ENCODE peak calls at places on chromosome 16, in six cellular contexts. E, K, R, W, P and A are unnamed samples.

GRCh38 chr16:4597174-4597573 is 17.5 kb downstream of the UBALD1 start:
- DNase-seq in W (peak; percentile 46), R (no peak), K (no peak), P (no peak), E (no peak), A (peak; percentile 43)

GRCh38 chr16:47604306-47604705 is 143.2 kb downstream of the PHKB start:
- DNase-seq in W (no peak), P (no peak), E (no peak), K (no peak), R (no peak), A (no peak)

GRCh38 chr16:78058165-78058564 is 35.8 kb downstream of the CLEC3A start:
- DNase-seq in W (no peak), R (no peak), P (no peak), K (no peak), E (no peak), A (no peak)

GRCh38 chr16:57184113-57184512 is 1.7 kb downstream of the PSME3IP1 start:
- DNase-seq in E (no peak), R (no peak), P (no peak), W (no peak), K (no peak), A (no peak)

GRCh38 chr16:75820672-75821071 is 94.4 kb upstream of the CPHXL start:
- DNase-seq in E (peak; percentile 11), W (no peak), P (no peak), R (no peak), K (no peak), A (no peak)

GRCh38 chr16:9258423-9259051 is 167.1 kb downstream of the HAPSTR1 start:
- DNase-seq in W (no peak), P (no peak), K (peak; percentile 15), E (peak; percentile 54), R (peak; percentile 4), A (no peak)

GRCh38 chr16:59688006-59688405 is 953.9 kb upstream of the GOT2 start:
- DNase-seq in R (no peak), P (no peak), K (no peak), E (no peak), W (no peak), A (no peak)

GRCh38 chr16:87956771-87957279 is 5.6 kb downstream of the BANP start:
- DNase-seq in W (no peak), P (no peak), K (peak; percentile 78), R (peak; percentile 67), E (peak; percentile 32), A (no peak)

GRCh38 chr16:87712184-87712822 is 53.5 kb downstream of the KLHDC4 start:
- DNase-seq in W (no peak), R (no peak), P (no peak), E (no peak), K (no peak), A (no peak)

GRCh38 chr16:53121666-53122065 is 66.9 kb downstream of the CHD9 start:
- DNase-seq in E (no peak), R (no peak), W (no peak), K (peak; percentile 27), P (no peak), A (no peak)

GRCh38 chr16:88375236-88376052 is 7.3 kb upstream of the ZNF469 start:
- DNase-seq in P (no peak), R (no peak), W (no peak), K (no peak), E (no peak), A (no peak)

GRCh38 chr16:89325861-89326471 is 108.5 kb downstream of the ZNF778 start:
- DNase-seq in R (peak; percentile 78), E (peak; percentile 66), W (peak; percentile 72), P (no peak), K (peak; percentile 91), A (no peak)

GRCh38 chr16:70770291-70770967 is 30.5 kb downstream of the VAC14 start:
- DNase-seq in W (no peak), P (no peak), K (peak; percentile 28), R (peak; percentile 32), E (no peak), A (no peak)

GRCh38 chr16:88533945-88534641 is 36.1 kb upstream of the ZC3H18 start:
- DNase-seq in W (peak; percentile 59), P (peak; percentile 73), E (peak; percentile 76), R (peak; percentile 38), K (peak; percentile 85), A (no peak)

GRCh38 chr16:22380529-22380928 is 6.1 kb upstream of the CDR2 start:
- DNase-seq in W (no peak), R (no peak), E (no peak), P (no peak), K (peak; percentile 33), A (no peak)

GRCh38 chr16:75754126-75754525 is 27.8 kb upstream of the CPHXL start:
- DNase-seq in K (peak; percentile 56), R (no peak), P (no peak), E (no peak), W (peak; percentile 41), A (no peak)

GRCh38 chr16:19377864-19378263 is 39.8 kb upstream of the TMC5 start:
- DNase-seq in P (no peak), R (no peak), K (no peak), W (no peak), E (no peak), A (no peak)

GRCh38 chr16:11670171-11671131 is 2.2 kb downstream of the SNN start:
- DNase-seq in R (no peak), P (no peak), E (no peak), K (no peak), W (no peak), A (no peak)

DNA sequence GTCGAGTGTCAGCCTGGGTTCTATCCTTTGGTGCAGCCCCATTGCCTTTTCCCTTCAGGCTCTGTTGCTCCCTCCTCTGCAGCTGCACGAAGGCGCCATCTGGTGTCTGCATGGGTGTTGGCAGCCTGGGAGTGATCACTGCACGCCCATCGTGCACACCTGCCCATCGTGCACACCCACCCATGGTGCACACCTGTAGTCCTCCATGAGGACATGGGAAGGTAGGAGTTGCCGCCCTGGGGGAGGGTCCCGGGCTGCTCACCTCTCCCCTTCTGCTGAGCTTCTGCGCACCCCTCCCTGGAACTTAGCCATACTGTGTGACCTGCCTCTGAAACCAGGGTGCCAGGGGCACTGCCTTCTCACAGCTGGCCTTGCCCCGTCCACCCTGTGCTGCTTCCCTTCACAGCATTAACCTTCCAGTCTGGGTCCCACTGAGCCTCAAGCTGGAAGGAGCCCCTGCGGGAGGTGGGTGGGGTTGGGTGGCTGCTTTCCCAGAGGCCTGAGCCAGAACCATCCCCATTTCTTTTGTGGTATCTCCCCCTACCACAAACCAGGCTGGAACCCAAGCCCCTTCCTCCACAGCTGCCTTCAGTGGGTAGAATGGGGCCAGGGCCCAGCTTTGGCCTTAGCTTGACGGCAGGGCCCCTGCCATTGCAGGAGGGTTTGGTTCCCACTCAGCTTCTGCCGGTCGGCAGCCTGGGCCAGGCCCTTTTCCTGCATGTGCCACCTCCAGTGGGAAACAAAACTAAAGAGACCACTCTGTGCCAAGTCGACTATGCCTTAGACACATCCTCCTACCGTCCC is 2.9 kb downstream of the CTRL start:
- DNase-seq in W (peak; percentile 76), P (peak; percentile 76), R (peak; percentile 42), K (peak; percentile 80), E (peak; percentile 91), A (no peak)
- TF ChIP-seq CTCF in W (no peak), P (peak; percentile 76), R (peak; percentile 96), K (peak; percentile 87), E (peak; percentile 87), A (peak; percentile 95)

DNA sequence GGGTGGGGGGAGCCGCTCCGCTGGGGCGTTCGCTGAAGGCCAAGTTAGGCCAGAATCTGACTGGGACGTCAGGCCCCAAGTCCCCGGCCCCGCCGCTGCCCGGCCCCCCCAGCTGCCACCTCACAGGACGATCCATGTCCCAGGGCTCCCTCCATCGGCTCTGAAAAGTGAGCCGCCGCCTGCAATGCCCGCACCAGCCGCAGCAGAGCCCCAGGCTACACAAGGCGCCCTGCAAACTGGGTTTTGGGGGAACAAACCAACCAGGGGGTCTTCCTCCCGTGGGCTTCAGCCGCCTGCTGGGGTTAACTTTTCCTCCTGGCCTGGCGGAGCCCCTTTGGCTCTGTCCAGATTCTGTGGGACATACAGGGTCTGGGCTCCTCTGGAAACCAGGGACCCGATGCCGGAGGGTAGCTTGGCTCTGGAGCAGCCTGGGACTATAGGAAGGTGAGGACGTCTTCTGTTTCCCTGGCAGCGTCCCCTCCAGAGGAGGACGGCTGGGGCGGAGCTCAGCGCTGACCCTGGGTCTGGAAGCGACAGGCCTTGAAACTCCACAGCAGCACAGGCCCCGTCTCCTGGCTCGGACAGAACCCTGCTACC is 835 bp downstream of the NME4 start:
- DNase-seq in W (peak; percentile 82), E (peak; percentile 86), R (peak; percentile 59), K (peak; percentile 89), P (no peak), A (no peak)
- H3K4me3 ChIP-seq in W (peak overlapping the region; percentile 62), E (peak overlapping the region; percentile 80), R (no peak overlapping the region), K (peak overlapping the region; percentile 15), P (no peak overlapping the region), A (peak overlapping the region; percentile 10)

GRCh38 chr16:67613808-67614207 is 31.1 kb upstream of the CARMIL2 start:
- DNase-seq in K (no peak), P (no peak), W (no peak), R (no peak), E (no peak), A (no peak)
- TF ChIP-seq CTCF in K (no peak), P (no peak), W (no peak), R (peak; percentile 22), E (no peak), A (peak; percentile 4)

DNA sequence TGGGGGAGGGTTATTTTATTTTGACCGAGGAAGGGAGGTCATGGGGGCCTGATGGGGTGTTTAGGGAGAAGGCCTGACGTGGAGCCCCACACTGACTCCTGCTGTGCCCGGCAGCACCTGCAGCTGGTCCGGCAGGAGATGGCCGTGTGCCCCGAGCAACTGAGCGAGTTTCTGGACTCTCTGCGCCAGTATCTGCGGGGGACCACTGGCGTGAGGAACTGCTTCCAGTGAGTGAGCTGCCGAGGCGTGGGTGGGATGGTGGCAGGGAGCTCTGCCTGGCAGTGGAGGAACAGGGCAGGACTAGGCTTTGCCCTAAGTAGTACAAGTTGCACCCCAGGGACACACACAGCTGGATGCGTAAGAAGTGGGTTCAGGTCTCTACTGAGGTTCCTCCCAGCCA is 30.0 kb downstream of the NECAB2 start:
- DNase-seq in E (no peak), R (no peak), K (no peak), W (no peak), P (no peak), A (no peak)
- H3K4me3 ChIP-seq in E (no peak overlapping the region), R (no peak overlapping the region), K (no peak overlapping the region), W (no peak overlapping the region), P (no peak overlapping the region), A (no peak overlapping the region)

GRCh38 chr16:65523258-65523950 is 401.5 kb upstream of the CDH11 start:
- DNase-seq in R (no peak), K (no peak), P (no peak), W (no peak), E (no peak), A (no peak)
- TF ChIP-seq CTCF in R (no peak), K (no peak), P (no peak), W (no peak), E (no peak), A (no peak)